ENCODE peak calls at places on chromosomes 3 and 15, in four cellular contexts. One of them, this sample, is unnamed.
A peak's percentile ranks its signal among the peaks of the same experiment; 100 is the strongest.

GRCh38 chr3:65548848-65549625 is 489.7 kb downstream of the MAGI1 start:
- DNase-seq in CD8-positive, alpha-beta T cell: no peak
- DNase-seq in lower lobe of right lung: peak; percentile 38
- DNase-seq in psoas muscle: peak; percentile 71
- DNase-seq in this sample: peak; percentile 85

GRCh38 chr15:42375941-42376340 is 16.6 kb downstream of the CAPN3 start:
- DNase-seq in CD8-positive, alpha-beta T cell: no peak
- DNase-seq in psoas muscle: no peak
- DNase-seq in lower lobe of right lung: no peak
- DNase-seq in this sample: no peak

GRCh38 chr3:64837126-64837738 is 149.4 kb upstream of the ADAMTS9 start:
- DNase-seq in psoas muscle: no peak
- DNase-seq in lower lobe of right lung: no peak
- DNase-seq in CD8-positive, alpha-beta T cell: no peak
- DNase-seq in this sample: no peak

GRCh38 chr15:65791335-65792129 is 561 bp downstream of the DENND4A start:
- DNase-seq in psoas muscle: peak; percentile 73
- DNase-seq in CD8-positive, alpha-beta T cell: no peak
- DNase-seq in lower lobe of right lung: peak; percentile 75
- DNase-seq in this sample: peak; percentile 68

GRCh38 chr3:10546181-10546624 is 40.8 kb upstream of the ATP2B2 start:
- DNase-seq in lower lobe of right lung: no peak
- DNase-seq in CD8-positive, alpha-beta T cell: peak; percentile 38
- DNase-seq in psoas muscle: no peak
- DNase-seq in this sample: no peak

GRCh38 chr3:33360136-33360825 is 79.9 kb downstream of the UBP1 start:
- DNase-seq in CD8-positive, alpha-beta T cell: no peak
- DNase-seq in psoas muscle: no peak
- DNase-seq in lower lobe of right lung: no peak
- DNase-seq in this sample: no peak

GRCh38 chr15:70795311-70795665 is 31.9 kb upstream of the UACA start:
- DNase-seq in CD8-positive, alpha-beta T cell: no peak
- DNase-seq in lower lobe of right lung: no peak
- DNase-seq in psoas muscle: no peak
- DNase-seq in this sample: no peak

GRCh38 chr3:57164217-57164605 is 942 bp downstream of the IL17RD start:
- DNase-seq in CD8-positive, alpha-beta T cell: no peak
- DNase-seq in psoas muscle: peak; percentile 68
- DNase-seq in lower lobe of right lung: peak; percentile 48
- DNase-seq in this sample: peak; percentile 58

GRCh38 chr3:197306374-197307086 is 8.1 kb upstream of the DLG1 start:
- DNase-seq in psoas muscle: no peak
- DNase-seq in CD8-positive, alpha-beta T cell: no peak
- DNase-seq in lower lobe of right lung: no peak
- DNase-seq in this sample: no peak

GRCh38 chr15:81126887-81127286 is 7.2 kb upstream of the CFAP161 start:
- DNase-seq in psoas muscle: no peak
- DNase-seq in lower lobe of right lung: no peak
- DNase-seq in CD8-positive, alpha-beta T cell: no peak
- DNase-seq in this sample: no peak

GRCh38 chr3:57464801-57465200 is 79.3 kb downstream of the DNAH12 start:
- DNase-seq in CD8-positive, alpha-beta T cell: no peak
- DNase-seq in lower lobe of right lung: no peak
- DNase-seq in psoas muscle: no peak
- DNase-seq in this sample: no peak

GRCh38 chr3:89314454-89314853 is 207.0 kb downstream of the EPHA3 start:
- DNase-seq in lower lobe of right lung: no peak
- DNase-seq in psoas muscle: no peak
- DNase-seq in CD8-positive, alpha-beta T cell: no peak
- DNase-seq in this sample: no peak

GRCh38 chr3:56397798-56398197 is 70.5 kb downstream of the ERC2 start:
- DNase-seq in CD8-positive, alpha-beta T cell: no peak
- DNase-seq in lower lobe of right lung: no peak
- DNase-seq in psoas muscle: no peak
- DNase-seq in this sample: no peak

GRCh38 chr3:155745795-155746550 is 1.1 kb upstream of the PLCH1 start:
- DNase-seq in psoas muscle: no peak
- DNase-seq in lower lobe of right lung: peak; percentile 50
- DNase-seq in CD8-positive, alpha-beta T cell: no peak
- DNase-seq in this sample: no peak

GRCh38 chr3:42061711-42062408 is 29.3 kb upstream of the TRAK1 start:
- DNase-seq in lower lobe of right lung: peak; percentile 63
- DNase-seq in CD8-positive, alpha-beta T cell: no peak
- DNase-seq in psoas muscle: peak; percentile 92
- DNase-seq in this sample: peak; percentile 88

GRCh38 chr3:16589867-16590624 is 15.2 kb downstream of the DAZL start:
- DNase-seq in CD8-positive, alpha-beta T cell: no peak
- DNase-seq in psoas muscle: no peak
- DNase-seq in lower lobe of right lung: no peak
- DNase-seq in this sample: no peak

GRCh38 chr3:51706788-51707731 is at the start of gene GRM2:
- DNase-seq in CD8-positive, alpha-beta T cell: no peak
- DNase-seq in lower lobe of right lung: peak; percentile 81
- DNase-seq in psoas muscle: peak; percentile 79
- DNase-seq in this sample: peak; percentile 87

GRCh38 chr15:49235446-49236207 is 65.6 kb downstream of the GALK2 start:
- DNase-seq in lower lobe of right lung: no peak
- DNase-seq in CD8-positive, alpha-beta T cell: peak; percentile 60
- DNase-seq in psoas muscle: peak; percentile 46
- DNase-seq in this sample: peak; percentile 59

GRCh38 chr15:72902245-72902928 is 118.8 kb upstream of the ADPGK start:
- DNase-seq in CD8-positive, alpha-beta T cell: no peak
- DNase-seq in psoas muscle: peak; percentile 86
- DNase-seq in lower lobe of right lung: peak; percentile 52
- DNase-seq in this sample: peak; percentile 89

GRCh38 chr3:126019683-126020082 is 50.7 kb downstream of the ROPN1B start:
- DNase-seq in lower lobe of right lung: no peak
- DNase-seq in CD8-positive, alpha-beta T cell: peak; percentile 34
- DNase-seq in psoas muscle: no peak
- DNase-seq in this sample: no peak

GRCh38 chr3:5465183-5465582 is 277.7 kb downstream of the EDEM1 start:
- DNase-seq in psoas muscle: no peak
- DNase-seq in CD8-positive, alpha-beta T cell: no peak
- DNase-seq in lower lobe of right lung: no peak
- DNase-seq in this sample: no peak

GRCh38 chr15:87829651-87830050 is 426.9 kb downstream of the NTRK3 start:
- DNase-seq in CD8-positive, alpha-beta T cell: no peak
- DNase-seq in psoas muscle: peak; percentile 57
- DNase-seq in lower lobe of right lung: no peak
- DNase-seq in this sample: no peak

GRCh38 chr3:157310329-157311065 is 126.2 kb upstream of the PTX3 start:
- DNase-seq in psoas muscle: no peak
- DNase-seq in CD8-positive, alpha-beta T cell: no peak
- DNase-seq in lower lobe of right lung: no peak
- DNase-seq in this sample: no peak

GRCh38 chr3:166837535-166837934 is 542.6 kb downstream of the ZBBX start:
- DNase-seq in lower lobe of right lung: no peak
- DNase-seq in psoas muscle: no peak
- DNase-seq in CD8-positive, alpha-beta T cell: no peak
- DNase-seq in this sample: no peak

GRCh38 chr3:123655400-123655799 is 70.5 kb upstream of the HACD2 start:
- DNase-seq in lower lobe of right lung: no peak
- DNase-seq in psoas muscle: no peak
- DNase-seq in CD8-positive, alpha-beta T cell: no peak
- DNase-seq in this sample: no peak

GRCh38 chr3:13557926-13558325 is 9.0 kb downstream of the FBLN2 start:
- DNase-seq in CD8-positive, alpha-beta T cell: no peak
- DNase-seq in lower lobe of right lung: no peak
- DNase-seq in psoas muscle: peak; percentile 55
- DNase-seq in this sample: no peak

GRCh38 chr3:40878464-40878905 is 320.8 kb upstream of the CTNNB1 start:
- DNase-seq in psoas muscle: no peak
- DNase-seq in CD8-positive, alpha-beta T cell: no peak
- DNase-seq in lower lobe of right lung: no peak
- DNase-seq in this sample: no peak

GRCh38 chr3:67030785-67031740 is 33.0 kb downstream of the KBTBD8 start:
- DNase-seq in psoas muscle: no peak
- DNase-seq in lower lobe of right lung: no peak
- DNase-seq in CD8-positive, alpha-beta T cell: no peak
- DNase-seq in this sample: no peak

GRCh38 chr3:68116580-68116979 is 462.2 kb upstream of the SUCLG2 start:
- DNase-seq in lower lobe of right lung: no peak
- DNase-seq in psoas muscle: no peak
- DNase-seq in CD8-positive, alpha-beta T cell: no peak
- DNase-seq in this sample: no peak

GRCh38 chr15:101207867-101208288 is 44.0 kb downstream of the CHSY1 start:
- DNase-seq in CD8-positive, alpha-beta T cell: no peak
- DNase-seq in lower lobe of right lung: no peak
- DNase-seq in psoas muscle: no peak
- DNase-seq in this sample: no peak

GRCh38 chr3:112134335-112135124 is 1.5 kb upstream of the GCSAM start:
- DNase-seq in psoas muscle: no peak
- DNase-seq in CD8-positive, alpha-beta T cell: no peak
- DNase-seq in lower lobe of right lung: no peak
- DNase-seq in this sample: no peak

GRCh38 chr3:150547045-150547753 is 612 bp downstream of the EIF2A start:
- DNase-seq in psoas muscle: no peak
- DNase-seq in CD8-positive, alpha-beta T cell: no peak
- DNase-seq in lower lobe of right lung: no peak
- DNase-seq in this sample: no peak

GRCh38 chr3:50671331-50671730 is 3.4 kb upstream of the DOCK3 start:
- DNase-seq in psoas muscle: no peak
- DNase-seq in CD8-positive, alpha-beta T cell: no peak
- DNase-seq in lower lobe of right lung: no peak
- DNase-seq in this sample: no peak

DNA sequence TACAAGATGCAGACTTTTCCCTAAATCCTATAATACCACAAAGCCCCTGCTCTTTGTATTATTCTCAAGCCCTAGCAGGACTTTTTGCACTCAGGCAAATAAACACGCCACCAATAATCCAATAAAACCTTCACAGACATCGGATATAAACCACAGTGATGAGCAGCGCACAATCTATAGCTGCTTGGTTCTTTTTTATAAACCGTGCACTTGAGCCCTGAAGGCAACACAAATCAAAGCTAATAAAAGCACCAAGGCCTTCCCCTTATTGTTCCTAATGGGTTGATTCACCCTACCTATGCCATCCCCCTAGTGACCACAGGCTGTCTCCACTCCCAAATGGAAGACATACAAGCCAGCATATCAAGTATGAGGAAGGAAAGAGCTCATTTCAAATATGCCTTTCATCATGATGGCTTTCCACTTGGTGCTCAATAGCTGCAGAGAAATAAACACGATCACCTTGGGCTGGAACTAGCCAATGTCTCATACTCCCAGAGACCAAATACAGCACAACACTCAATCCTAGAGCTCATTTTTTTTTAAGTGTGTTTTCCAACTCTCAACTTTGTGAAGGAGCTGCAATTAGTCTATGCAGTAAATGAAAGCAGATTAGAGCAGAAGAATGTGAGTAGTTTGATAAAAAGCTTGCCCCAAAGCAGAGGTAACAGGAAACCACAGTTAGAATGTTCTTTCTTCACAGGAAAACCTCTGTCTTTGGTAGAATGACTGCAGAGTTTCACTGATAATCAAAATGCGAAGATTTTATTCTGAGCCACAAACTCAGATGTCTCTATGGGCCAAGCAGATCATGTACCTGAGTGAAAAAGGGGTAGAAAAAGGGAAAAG is 573.9 kb downstream of the AGBL1 start:
- DNase-seq in CD8-positive, alpha-beta T cell: peak; percentile 50
- DNase-seq in lower lobe of right lung: no peak
- DNase-seq in psoas muscle: no peak
- DNase-seq in this sample: no peak
- H3K4me3 ChIP-seq in CD8-positive, alpha-beta T cell: peak overlapping the region; percentile 14
- H3K4me3 ChIP-seq in lower lobe of right lung: no peak overlapping the region
- H3K4me3 ChIP-seq in psoas muscle: no peak overlapping the region
- H3K4me3 ChIP-seq in this sample: no peak overlapping the region

GRCh38 chr15:64636101-64636500 is 139.3 kb downstream of the RBPMS2 start:
- DNase-seq in psoas muscle: no peak
- DNase-seq in CD8-positive, alpha-beta T cell: no peak
- DNase-seq in lower lobe of right lung: no peak
- DNase-seq in this sample: no peak
- H3K4me1 ChIP-seq in psoas muscle: peaks cover 22% of the 10 kb centered on the region
- H3K4me1 ChIP-seq in CD8-positive, alpha-beta T cell: peaks cover 75% of the 10 kb centered on the region
- H3K4me1 ChIP-seq in lower lobe of right lung: peaks cover 63% of the 10 kb centered on the region
- H3K4me1 ChIP-seq in this sample: peaks cover 11% of the 10 kb centered on the region

DNA sequence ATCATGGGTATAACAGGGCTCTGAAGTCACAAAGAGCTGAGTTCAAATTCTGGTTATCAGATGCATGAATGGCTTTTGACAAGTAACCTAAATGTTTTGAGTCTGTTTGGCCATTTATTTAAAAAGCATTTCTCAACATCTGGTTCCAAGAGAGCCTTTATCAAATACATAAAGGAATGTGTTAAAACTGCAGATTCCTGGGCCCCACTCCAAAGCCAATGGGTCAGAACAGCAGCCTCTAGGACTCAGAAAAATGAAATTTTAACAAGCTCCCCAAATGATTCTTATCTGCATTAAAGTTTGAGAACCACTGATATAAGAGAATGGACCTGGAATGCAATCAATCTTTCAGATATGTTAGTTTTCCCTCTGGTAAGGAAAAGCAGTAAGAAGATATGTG is 3.4 kb downstream of the B4GALT4 start:
- DNase-seq in lower lobe of right lung: no peak
- DNase-seq in psoas muscle: no peak
- DNase-seq in CD8-positive, alpha-beta T cell: no peak
- DNase-seq in this sample: no peak
- H3K4me3 ChIP-seq in lower lobe of right lung: no peak overlapping the region
- H3K4me3 ChIP-seq in psoas muscle: no peak overlapping the region
- H3K4me3 ChIP-seq in CD8-positive, alpha-beta T cell: no peak overlapping the region
- H3K4me3 ChIP-seq in this sample: no peak overlapping the region

GRCh38 chr3:72245183-72245811 is 460.3 kb upstream of the PROK2 start:
- DNase-seq in CD8-positive, alpha-beta T cell: no peak
- DNase-seq in psoas muscle: peak; percentile 77
- DNase-seq in lower lobe of right lung: peak; percentile 52
- DNase-seq in this sample: peak; percentile 86
- H3K4me1 ChIP-seq in CD8-positive, alpha-beta T cell: no peaks in the 10 kb centered on the region
- H3K4me1 ChIP-seq in psoas muscle: peaks cover 14% of the 10 kb centered on the region
- H3K4me1 ChIP-seq in lower lobe of right lung: peaks cover 14% of the 10 kb centered on the region
- H3K4me1 ChIP-seq in this sample: peaks cover 15% of the 10 kb centered on the region

GRCh38 chr3:189776163-189776824 is 145.1 kb downstream of the TP63 start:
- DNase-seq in psoas muscle: no peak
- DNase-seq in lower lobe of right lung: no peak
- DNase-seq in CD8-positive, alpha-beta T cell: no peak
- DNase-seq in this sample: no peak

GRCh38 chr3:189778340-189778950 is 147.3 kb downstream of the TP63 start:
- DNase-seq in CD8-positive, alpha-beta T cell: no peak
- DNase-seq in psoas muscle: no peak
- DNase-seq in lower lobe of right lung: no peak
- DNase-seq in this sample: no peak

GRCh38 chr3:189780556-189781270 is 149.5 kb downstream of the TP63 start:
- DNase-seq in lower lobe of right lung: no peak
- DNase-seq in psoas muscle: peak; percentile 88
- DNase-seq in CD8-positive, alpha-beta T cell: no peak
- DNase-seq in this sample: no peak

GRCh38 chr3:189781384-189781783 is 150.2 kb downstream of the TP63 start:
- DNase-seq in CD8-positive, alpha-beta T cell: no peak
- DNase-seq in psoas muscle: no peak
- DNase-seq in lower lobe of right lung: no peak
- DNase-seq in this sample: no peak

DNA sequence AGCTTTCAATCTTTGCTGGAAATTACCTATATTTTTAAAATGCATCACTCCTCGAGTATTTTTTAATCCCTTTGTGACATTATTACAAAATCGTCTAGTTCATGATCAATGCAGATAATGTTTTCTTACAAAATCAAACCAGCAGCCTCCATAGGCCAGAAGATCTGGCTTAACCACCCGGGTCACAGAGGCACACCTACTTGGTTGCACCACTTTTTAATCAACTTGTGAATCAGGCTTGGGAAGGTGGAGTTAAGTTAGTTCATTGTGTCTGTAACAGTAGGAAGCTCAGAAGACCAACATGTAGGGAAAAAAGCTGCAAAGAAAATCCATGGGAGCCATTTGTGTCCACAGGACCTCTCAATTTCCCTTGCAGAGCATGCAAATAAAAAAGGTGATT is 148.0 kb downstream of the TP63 start:
- DNase-seq in CD8-positive, alpha-beta T cell: no peak
- DNase-seq in lower lobe of right lung: no peak
- DNase-seq in psoas muscle: no peak
- DNase-seq in this sample: no peak
- H3K4me3 ChIP-seq in CD8-positive, alpha-beta T cell: no peak overlapping the region
- H3K4me3 ChIP-seq in lower lobe of right lung: no peak overlapping the region
- H3K4me3 ChIP-seq in psoas muscle: no peak overlapping the region
- H3K4me3 ChIP-seq in this sample: no peak overlapping the region

This sample was measured in aorta.